ENCODE peak calls at places on chromosomes 7 and 10, in nine cellular contexts. P is coronary artery, X is neural crest cell, H is tibial artery, A is Calu3, K is RWPE1, C is AG10803, I is dorsolateral prefrontal cortex, O is osteocyte. Q is an unnamed sample.

GRCh38 chr10:124469956-124470484 is 8.4 kb downstream of the LHPP start:
- DNase-seq in O (no peak), P (no peak), C (no peak), A (no peak), K (no peak), X (no peak), H (no peak), I (no peak), Q (no peak)

GRCh38 chr7:37046680-37047079 is 322.4 kb upstream of the AOAH start:
- DNase-seq in K (no peak), P (no peak), X (no peak), I (no peak), H (no peak), C (no peak), A (no peak), O (no peak), Q (no peak)

GRCh38 chr7:158110661-158111555 is 476.7 kb downstream of the PTPRN2 start:
- DNase-seq in H (no peak), X (no peak), A (no peak), P (no peak), C (no peak), K (no peak), I (no peak), O (peak), Q (no peak)

GRCh38 chr7:77570330-77571011 is 33.4 kb downstream of the PTPN12 start:
- DNase-seq in C (peak), I (no peak), P (no peak), K (no peak), O (no peak), X (no peak), A (no peak), H (no peak), Q (no peak)

GRCh38 chr7:11297226-11297625 is 323.6 kb downstream of the PHF14 start:
- DNase-seq in I (no peak), K (no peak), H (no peak), A (no peak), X (no peak), C (no peak), O (no peak), P (no peak), Q (no peak)

GRCh38 chr10:132201111-132201989 is 14.6 kb downstream of the DPYSL4 start:
- DNase-seq in X (no peak), O (no peak), H (no peak), K (no peak), I (no peak), A (no peak), C (no peak), P (no peak), Q (no peak)

GRCh38 chr7:93856319-93856718 is 34.2 kb downstream of the TFPI2 start:
- DNase-seq in K (peak), O (no peak), A (no peak), H (no peak), P (no peak), X (no peak), I (no peak), C (no peak), Q (no peak)

GRCh38 chr10:1078668-1079067 is 22.5 kb downstream of the WDR37 start:
- DNase-seq in A (no peak), O (no peak), H (no peak), K (no peak), I (no peak), X (no peak), P (no peak), C (no peak), Q (no peak)

GRCh38 chr10:94065344-94065743 is 71.6 kb downstream of the PLCE1 start:
- DNase-seq in O (no peak), I (no peak), H (no peak), P (no peak), X (no peak), A (no peak), C (peak), K (no peak), Q (no peak)

GRCh38 chr10:74988055-74988773 is 123.2 kb upstream of the SAMD8 start:
- DNase-seq in X (no peak), C (peak), A (no peak), O (no peak), I (no peak), H (no peak), P (no peak), K (no peak), Q (no peak)

GRCh38 chr10:74988787-74989574 is 122.5 kb upstream of the SAMD8 start:
- DNase-seq in X (no peak), C (peak), H (no peak), K (peak), O (no peak), P (no peak), A (no peak), I (no peak), Q (no peak)

GRCh38 chr10:74993649-74994048 is 117.8 kb upstream of the SAMD8 start:
- DNase-seq in A (no peak), P (no peak), C (no peak), H (no peak), X (no peak), I (no peak), K (no peak), O (no peak), Q (no peak)

GRCh38 chr10:74992068-74992467 is 119.4 kb upstream of the SAMD8 start:
- DNase-seq in I (no peak), A (no peak), X (no peak), K (no peak), P (no peak), H (no peak), O (no peak), C (no peak), Q (no peak)

GRCh38 chr10:74991435-74991834 is 120.0 kb upstream of the SAMD8 start:
- DNase-seq in C (no peak), X (no peak), P (no peak), K (peak), H (no peak), O (no peak), I (no peak), A (peak), Q (no peak)
- TF ChIP-seq CTCF in C (peak), X (peak), P (no peak), K (peak), H (no peak), O (peak), I (no peak), A (peak), Q (peak)

DNA sequence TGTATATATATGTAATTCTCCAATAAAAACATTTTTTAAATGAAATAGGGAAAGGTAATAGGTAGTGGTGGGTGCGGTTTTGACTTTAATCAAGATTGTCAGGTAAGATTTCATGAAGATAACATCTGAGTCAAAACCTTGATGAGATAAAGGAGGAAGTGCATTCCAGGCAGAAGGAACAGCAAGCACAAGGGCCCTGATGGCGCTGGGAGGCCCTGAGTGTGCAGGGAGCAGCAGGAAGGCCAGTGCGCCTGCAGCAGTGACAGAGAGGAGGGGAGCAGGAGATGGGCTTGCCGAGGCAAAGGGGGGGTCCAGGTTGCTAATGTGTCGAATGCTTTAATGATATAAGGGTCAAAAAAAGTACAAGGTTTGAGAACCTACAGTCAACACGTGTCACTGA is 69.8 kb downstream of the GNA12 start:
- DNase-seq in K (no peak), O (peak), H (no peak), I (no peak), X (no peak), C (no peak), A (peak), P (no peak), Q (no peak)
- TF ChIP-seq CTCF in K (no peak), O (no peak), H (no peak), I (no peak), X (no peak), C (no peak), A (no peak), P (no peak), Q (no peak)

DNA sequence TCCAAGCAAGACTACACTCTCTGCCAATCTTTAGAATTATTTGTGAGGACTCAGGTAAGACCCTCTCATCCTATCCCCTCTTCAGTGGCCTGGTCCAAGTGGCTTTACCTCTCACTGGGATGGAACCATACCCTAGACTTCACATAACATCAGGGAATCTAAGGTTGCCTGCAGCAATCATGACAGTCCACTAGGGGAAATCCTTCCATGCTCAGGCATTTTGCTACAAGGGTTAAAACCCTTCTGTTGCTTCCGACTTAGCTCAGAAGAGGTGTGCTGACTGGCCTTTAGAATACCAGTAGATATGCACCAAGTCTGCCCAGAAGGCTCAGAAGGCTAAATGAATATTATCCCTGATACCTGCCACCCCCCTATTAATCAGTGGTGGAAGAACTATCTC is 24.9 kb upstream of the NPS start:
- DNase-seq in X (no peak), H (no peak), O (no peak), C (no peak), K (no peak), I (no peak), A (no peak), P (no peak), Q (no peak)
- TF ChIP-seq CTCF in X (peak), H (no peak), O (no peak), C (peak), K (no peak), I (no peak), A (no peak), P (no peak), Q (no peak)

GRCh38 chr7:35971133-35971995 is 170.5 kb downstream of the SEPTIN7 start:
- DNase-seq in I (no peak), K (no peak), H (no peak), A (peak), P (no peak), X (no peak), C (no peak), O (no peak), Q (peak)
- TF ChIP-seq CTCF in I (no peak), K (no peak), H (no peak), A (peak), P (no peak), X (no peak), C (no peak), O (no peak), Q (peak)

GRCh38 chr10:67282871-67283270 is 357.0 kb downstream of the LRRTM3 start:
- DNase-seq in X (no peak), C (no peak), K (no peak), P (no peak), H (no peak), O (no peak), A (no peak), I (no peak), Q (no peak)

GRCh38 chr10:67280405-67280804 is 354.6 kb downstream of the LRRTM3 start:
- DNase-seq in K (no peak), O (no peak), C (no peak), P (no peak), A (no peak), I (no peak), H (no peak), X (no peak), Q (no peak)

GRCh38 chr10:67288688-67289410 is 363.0 kb downstream of the LRRTM3 start:
- DNase-seq in I (no peak), P (no peak), A (no peak), O (no peak), C (no peak), K (no peak), X (no peak), H (no peak), Q (no peak)

DNA sequence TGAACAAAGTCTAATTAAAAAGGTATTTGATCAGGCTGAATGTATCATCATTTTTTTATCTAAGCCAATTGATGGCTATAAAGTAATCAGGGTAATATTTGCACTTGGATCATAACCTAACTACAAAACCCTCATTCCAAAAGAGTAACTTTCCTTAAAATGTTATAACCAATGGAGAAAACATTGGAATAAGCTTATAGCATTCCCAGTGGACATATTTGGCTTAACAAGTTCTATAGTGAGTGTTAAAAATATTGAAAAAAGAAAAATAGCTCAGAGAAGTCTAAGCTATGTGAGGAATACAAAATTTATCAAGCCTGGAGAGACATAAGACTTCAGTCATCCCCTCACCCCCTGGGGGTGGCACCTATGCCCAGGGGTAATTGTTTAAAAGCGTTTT is 358.8 kb downstream of the LRRTM3 start:
- DNase-seq in X (no peak), H (no peak), C (no peak), P (no peak), I (no peak), K (no peak), O (no peak), A (no peak), Q (no peak)
- TF ChIP-seq CTCF in X (peak), H (no peak), C (no peak), P (no peak), I (no peak), K (no peak), O (no peak), A (no peak), Q (no peak)

GRCh38 chr10:74177140-74177677 is 26.2 kb downstream of the ADK start:
- DNase-seq in X (no peak), P (peak), A (peak), O (no peak), K (peak), C (peak), H (no peak), I (no peak), Q (peak)

GRCh38 chr10:74175510-74176379 is 24.7 kb downstream of the ADK start:
- DNase-seq in P (no peak), I (no peak), A (no peak), C (no peak), K (no peak), H (no peak), X (no peak), O (no peak), Q (no peak)

GRCh38 chr10:74174533-74174932 is 23.5 kb downstream of the ADK start:
- DNase-seq in K (no peak), X (no peak), A (no peak), C (no peak), P (no peak), I (no peak), H (no peak), O (no peak), Q (no peak)

GRCh38 chr10:74178042-74178791 is 27.2 kb downstream of the ADK start:
- DNase-seq in K (no peak), X (no peak), H (no peak), I (no peak), O (no peak), C (no peak), A (no peak), P (no peak), Q (no peak)

GRCh38 chr10:74176380-74177139 is 25.5 kb downstream of the ADK start:
- DNase-seq in H (peak), I (peak), O (peak), A (peak), K (peak), C (peak), P (peak), X (peak), Q (peak)
- TF ChIP-seq CTCF in H (no peak), I (peak), O (no peak), A (no peak), K (no peak), C (no peak), P (no peak), X (no peak), Q (no peak)

GRCh38 chr10:133613699-133614098 is 12.9 kb downstream of the FRG2B start:
- DNase-seq in P (no peak), O (no peak), C (no peak), A (no peak), H (no peak), X (no peak), K (no peak), I (no peak), Q (no peak)

GRCh38 chr10:133611079-133611478 is 15.5 kb downstream of the FRG2B start:
- DNase-seq in H (no peak), X (no peak), P (no peak), K (no peak), C (no peak), I (no peak), A (no peak), O (no peak), Q (no peak)

GRCh38 chr10:133608855-133609254 is 17.7 kb downstream of the FRG2B start:
- DNase-seq in K (peak), C (peak), H (no peak), O (no peak), I (no peak), A (peak), X (no peak), P (no peak), Q (no peak)
- TF ChIP-seq CTCF in K (peak), C (peak), H (peak), O (peak), I (peak), A (peak), X (peak), P (no peak), Q (peak)

GRCh38 chr7:35754741-35755140 is 46.1 kb upstream of the SEPTIN7 start:
- DNase-seq in H (no peak), P (no peak), A (no peak), K (no peak), X (no peak), I (no peak), C (no peak), O (no peak), Q (no peak)

GRCh38 chr7:35755711-35756110 is 45.1 kb upstream of the SEPTIN7 start:
- DNase-seq in X (no peak), I (no peak), C (no peak), P (no peak), K (no peak), H (no peak), O (no peak), A (no peak), Q (no peak)

GRCh38 chr7:35760082-35760770 is 40.6 kb upstream of the SEPTIN7 start:
- DNase-seq in C (peak), H (no peak), X (no peak), A (no peak), K (no peak), O (no peak), I (no peak), P (no peak), Q (no peak)

GRCh38 chr7:35757574-35757973 is 43.3 kb upstream of the SEPTIN7 start:
- DNase-seq in X (no peak), K (no peak), P (no peak), C (no peak), O (no peak), H (no peak), A (no peak), I (no peak), Q (no peak)

DNA sequence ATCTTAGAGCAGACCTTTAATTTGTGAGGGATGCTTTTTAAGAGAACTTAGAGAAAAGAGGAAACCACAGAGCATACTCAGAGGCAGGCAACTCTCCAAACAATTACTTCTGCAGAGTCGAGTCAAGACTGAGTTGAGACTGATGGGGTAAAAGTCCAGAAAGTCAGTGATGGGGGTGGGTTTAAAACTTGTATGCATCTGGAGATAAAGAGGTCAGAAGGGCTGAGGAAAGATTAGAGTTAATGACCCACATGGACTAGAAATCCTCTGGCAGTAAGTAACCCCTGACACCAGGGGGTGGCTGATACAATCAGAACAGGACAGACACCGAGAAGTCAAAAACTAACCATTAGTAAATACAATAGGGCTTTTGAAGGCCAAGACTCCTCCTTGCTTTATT is 42.4 kb upstream of the SEPTIN7 start:
- DNase-seq in C (no peak), H (no peak), X (no peak), A (no peak), O (no peak), K (no peak), I (no peak), P (no peak), Q (no peak)
- TF ChIP-seq CTCF in C (no peak), H (no peak), X (peak), A (no peak), O (no peak), K (no peak), I (peak), P (no peak), Q (no peak)

Q was measured in GM13977.